ENCODE peak calls at places on chromosome 22, in five cellular contexts. C is fibroblast of pulmonary artery, Y is mammary epithelial cell, O is hepatocyte, U is right lobe of liver. N is an unnamed sample.

GRCh38 chr22:43090130-43090789 is 1.1 kb upstream of the TTLL1 start:
- DNase-seq in C (peak; percentile 84), Y (peak; percentile 89), O (peak; percentile 75), U (peak; percentile 63), N (peak; percentile 60)

GRCh38 chr22:50114221-50114981 is 24.6 kb downstream of the MOV10L1 start:
- DNase-seq in C (peak; percentile 91), Y (no peak), O (peak; percentile 46), U (no peak), N (no peak)

GRCh38 chr22:38802671-38803121 is 8.8 kb upstream of the DNAL4 start:
- DNase-seq in C (peak; percentile 95), Y (peak; percentile 97), O (peak; percentile 56), U (no peak), N (peak; percentile 64)

GRCh38 chr22:31104869-31105268 is 2.5 kb downstream of the SELENOM start:
- DNase-seq in C (no peak), Y (no peak), O (peak; percentile 56), U (peak; percentile 47), N (no peak)

GRCh38 chr22:32926600-32926999 is 125.1 kb downstream of the TIMP3 start:
- DNase-seq in C (peak; percentile 63), Y (peak; percentile 52), O (peak; percentile 48), U (no peak), N (peak; percentile 34)

GRCh38 chr22:21778705-21779363 is 43.2 kb upstream of the YPEL1 start:
- DNase-seq in C (peak; percentile 65), Y (peak; percentile 14), O (no peak), U (peak; percentile 30), N (no peak)

GRCh38 chr22:44684506-44685383 is 17.3 kb upstream of the PRR5 start:
- DNase-seq in C (peak; percentile 93), Y (peak; percentile 87), O (peak; percentile 95), U (peak; percentile 79), N (peak; percentile 92)

GRCh38 chr22:33748714-33749113 is 171.6 kb downstream of the LARGE1 start:
- DNase-seq in C (no peak), Y (no peak), O (no peak), U (no peak), N (no peak)

GRCh38 chr22:17158568-17159503 is at the start of gene HDHD5:
- DNase-seq in C (peak; percentile 87), Y (peak; percentile 89), O (peak; percentile 93), U (peak; percentile 93), N (peak; percentile 88)

GRCh38 chr22:38177926-38178604 is 3.6 kb downstream of the PLA2G6 start:
- DNase-seq in C (peak; percentile 91), Y (peak; percentile 83), O (peak; percentile 80), U (peak; percentile 73), N (peak; percentile 74)

GRCh38 chr22:43381693-43382092 is 30.1 kb upstream of the MPPED1 start:
- DNase-seq in C (no peak), Y (no peak), O (no peak), U (no peak), N (no peak)

GRCh38 chr22:48960981-48961655 is 866.6 kb downstream of the BRD1 start:
- DNase-seq in C (no peak), Y (no peak), O (no peak), U (peak; percentile 13), N (no peak)

GRCh38 chr22:20130319-20130718 is 1.3 kb upstream of the ZDHHC8 start:
- DNase-seq in C (no peak), Y (no peak), O (no peak), U (no peak), N (peak; percentile 44)

GRCh38 chr22:50729391-50730012 is 8.5 kb upstream of the ACR start:
- DNase-seq in C (no peak), Y (no peak), O (no peak), U (peak; percentile 42), N (no peak)

GRCh38 chr22:44623771-44624510 is 78.1 kb upstream of the PRR5 start:
- DNase-seq in C (peak; percentile 50), Y (no peak), O (peak; percentile 70), U (no peak), N (peak; percentile 52)

GRCh38 chr22:49413551-49413950 is 414.1 kb downstream of the BRD1 start:
- DNase-seq in C (no peak), Y (no peak), O (no peak), U (peak; percentile 19), N (no peak)

GRCh38 chr22:37896181-37896592 is 9.9 kb upstream of the MICALL1 start:
- DNase-seq in C (peak; percentile 50), Y (peak; percentile 95), O (peak; percentile 76), U (no peak), N (peak; percentile 54)

GRCh38 chr22:44202261-44202789 is 21.6 kb downstream of the PARVG start:
- DNase-seq in C (peak; percentile 61), Y (no peak), O (peak; percentile 48), U (no peak), N (no peak)

GRCh38 chr22:50698546-50698945 is 25.9 kb downstream of the SHANK3 start:
- DNase-seq in C (no peak), Y (no peak), O (no peak), U (peak; percentile 52), N (no peak)

GRCh38 chr22:48192920-48193319 is 1430.5 kb downstream of the TBC1D22A start:
- DNase-seq in C (no peak), Y (no peak), O (no peak), U (no peak), N (no peak)

GRCh38 chr22:22810018-22810427 is 77.6 kb upstream of the IGLL5 start:
- DNase-seq in C (peak; percentile 52), Y (no peak), O (peak; percentile 77), U (peak; percentile 74), N (peak; percentile 56)

GRCh38 chr22:17831527-17832251 is 57.4 kb upstream of the BID start:
- DNase-seq in C (no peak), Y (no peak), O (no peak), U (no peak), N (no peak)

GRCh38 chr22:48442663-48443062 is 1385.0 kb downstream of the BRD1 start:
- DNase-seq in C (no peak), Y (no peak), O (no peak), U (peak; percentile 39), N (no peak)

GRCh38 chr22:50173983-50174355 is 3.4 kb downstream of the PANX2 start:
- DNase-seq in C (no peak), Y (no peak), O (no peak), U (peak; percentile 38), N (no peak)

GRCh38 chr22:19060356-19061009 is 61.7 kb downstream of the DGCR2 start:
- DNase-seq in C (no peak), Y (peak; percentile 50), O (peak; percentile 29), U (no peak), N (no peak)

GRCh38 chr22:19057999-19058491 is 64.2 kb downstream of the DGCR2 start:
- DNase-seq in C (no peak), Y (no peak), O (no peak), U (no peak), N (no peak)

GRCh38 chr22:19059481-19060278 is 62.5 kb downstream of the DGCR2 start:
- DNase-seq in C (no peak), Y (no peak), O (no peak), U (no peak), N (no peak)

GRCh38 chr22:19057539-19057938 is 64.7 kb downstream of the DGCR2 start:
- DNase-seq in C (no peak), Y (no peak), O (no peak), U (peak; percentile 46), N (no peak)

DNA sequence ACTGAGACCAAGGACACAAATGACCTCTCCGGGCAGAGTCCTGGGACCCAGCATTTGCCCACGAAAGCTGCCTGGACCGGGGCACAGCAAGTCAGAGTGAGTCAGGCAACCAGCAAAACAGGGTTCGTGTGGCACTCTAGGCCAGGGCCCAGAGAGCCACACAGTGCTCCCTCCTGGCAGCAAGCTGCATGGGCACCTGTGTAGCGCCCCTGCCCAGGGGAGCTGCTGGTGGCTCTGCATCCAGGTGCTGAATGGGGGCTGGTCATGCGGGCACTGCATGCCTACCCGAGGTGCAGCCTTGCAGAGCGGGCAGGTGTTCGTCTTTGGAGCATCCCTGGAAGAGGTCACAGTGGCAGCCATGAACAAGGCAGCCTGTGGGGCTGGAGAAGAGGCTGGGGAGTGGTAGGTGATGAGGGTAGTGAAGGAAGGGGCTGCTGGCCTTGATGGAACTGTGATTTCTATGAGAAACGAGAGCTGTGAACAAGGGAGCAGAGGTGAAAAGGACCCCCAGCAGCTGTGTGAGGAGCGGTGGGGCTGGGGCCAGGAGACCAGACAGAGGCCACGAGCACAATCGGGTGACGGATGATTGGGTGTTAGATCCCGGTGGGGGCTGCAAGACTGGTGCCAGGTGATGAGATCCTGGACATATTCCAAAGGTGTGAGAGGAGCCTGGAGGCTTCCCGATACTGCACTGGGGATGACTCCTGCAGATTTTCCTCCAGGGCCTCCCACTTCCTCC is 63.3 kb downstream of the DGCR2 start:
- DNase-seq in C (no peak), Y (no peak), O (no peak), U (no peak), N (no peak)
- TF ChIP-seq CTCF in C (no peak), Y (no peak), O (no peak), U (no peak), N (no peak)

DNA sequence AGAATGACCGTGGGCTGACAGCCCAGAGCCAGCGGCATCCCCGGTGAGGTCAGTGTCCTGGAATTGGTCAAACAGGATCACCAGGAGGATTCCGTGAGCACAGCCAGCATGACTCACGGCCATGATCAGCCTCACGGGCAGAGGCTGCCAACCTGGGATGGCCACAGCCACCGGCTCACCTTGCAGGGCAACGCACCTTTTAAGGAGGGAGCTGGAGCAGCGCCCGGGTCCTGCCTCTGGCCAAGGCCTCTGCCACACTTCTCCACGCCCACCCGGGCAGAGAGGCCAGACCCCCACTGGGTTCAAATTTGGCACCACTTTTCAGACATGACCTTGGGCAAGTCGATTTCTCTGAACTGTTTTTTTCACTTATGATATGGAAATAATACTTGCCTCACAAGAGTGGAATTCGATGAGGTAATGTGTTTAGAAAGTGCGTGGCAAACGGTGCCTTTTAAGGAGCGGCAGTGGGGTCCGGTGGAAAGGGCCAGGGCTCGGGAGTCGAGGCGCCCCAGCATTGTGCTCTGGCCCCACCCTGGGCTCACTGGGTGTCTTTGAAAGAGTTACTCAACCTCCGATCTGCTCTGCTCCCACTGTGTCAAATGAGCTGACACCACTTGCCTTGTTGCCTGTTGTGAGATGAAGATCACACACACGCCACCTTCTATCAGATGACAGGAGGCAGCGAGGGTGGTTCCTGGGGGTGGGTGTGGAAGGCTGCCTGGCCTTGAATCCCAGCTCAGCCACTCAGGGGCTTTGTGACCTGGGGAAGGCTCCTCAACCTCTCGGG is 16.0 kb downstream of the TXN2 start:
- DNase-seq in C (peak; percentile 93), Y (peak; percentile 94), O (peak; percentile 67), U (peak; percentile 93), N (peak; percentile 94)
- TF ChIP-seq CTCF in C (no peak), Y (no peak), O (no peak), U (no peak), N (no peak)

GRCh38 chr22:40044870-40045834 is 50.4 kb downstream of the FAM83F start:
- DNase-seq in C (no peak), Y (peak; percentile 32), O (peak; percentile 80), U (peak; percentile 72), N (peak; percentile 71)
- TF ChIP-seq CTCF in C (no peak), Y (no peak), O (no peak), U (no peak), N (no peak)

GRCh38 chr22:27995801-27996528 is 76.9 kb upstream of the PITPNB start:
- DNase-seq in C (no peak), Y (no peak), O (no peak), U (no peak), N (peak; percentile 29)
- TF ChIP-seq CTCF in C (no peak), Y (no peak), O (no peak), U (no peak), N (no peak)

GRCh38 chr22:27491888-27492287 is 309.7 kb downstream of the MN1 start:
- DNase-seq in C (no peak), Y (no peak), O (no peak), U (no peak), N (no peak)
- TF ChIP-seq CTCF in C (no peak), Y (no peak), O (no peak), U (no peak), N (no peak)

N was measured in Calu3.